ENCODE peak calls at places on chromosomes 6 and 20, in eight cellular contexts. U is thoracic aorta; Z is heart right ventricle; O is CD8-positive, alpha-beta T cell; Q is aorta; T is heart left ventricle; V is adrenal gland; P is mesendoderm. I is an unnamed sample.

GRCh38 chr20:43853174-43853803 is 61.4 kb upstream of the TOX2 start:
- DNase-seq in O (no peak), V (no peak), T (no peak), Q (no peak), Z (no peak), U (no peak), P (no peak), I (no peak)

GRCh38 chr6:72321741-72322140 is 300.1 kb upstream of the KCNQ5 start:
- DNase-seq in O (no peak), U (no peak), P (no peak), T (no peak), V (no peak), Z (no peak), Q (no peak), I (no peak)

GRCh38 chr6:43763133-43763797 is 6.7 kb upstream of the VEGFA start:
- DNase-seq in Q (no peak), O (no peak), T (no peak), Z (no peak), V (peak; percentile 7), P (no peak), U (no peak), I (no peak)

GRCh38 chr6:4672772-4673171 is 103.4 kb upstream of the CDYL start:
- DNase-seq in V (no peak), T (no peak), Z (no peak), U (no peak), O (no peak), P (no peak), Q (no peak), I (no peak)

GRCh38 chr20:13904766-13905165 is 85.6 kb downstream of the SEL1L2 start:
- DNase-seq in T (no peak), U (no peak), P (no peak), O (no peak), Z (no peak), V (no peak), Q (no peak), I (no peak)

GRCh38 chr20:57322476-57322875 is 7.1 kb upstream of the SPO11 start:
- DNase-seq in O (no peak), Q (no peak), P (no peak), V (no peak), T (no peak), U (no peak), Z (no peak), I (no peak)

GRCh38 chr20:43461894-43462293 is 4.2 kb downstream of the SRSF6 start:
- DNase-seq in Q (no peak), P (no peak), T (no peak), V (no peak), O (no peak), U (no peak), Z (no peak), I (no peak)

GRCh38 chr6:157172088-157172768 is 151.1 kb downstream of the TMEM242 start:
- DNase-seq in Z (no peak), O (no peak), Q (no peak), P (no peak), V (peak; percentile 50), T (no peak), U (no peak), I (no peak)

GRCh38 chr6:149236584-149236983 is 80.9 kb upstream of the TAB2 start:
- DNase-seq in P (no peak), U (no peak), T (no peak), V (no peak), Q (no peak), O (no peak), Z (no peak), I (no peak)

GRCh38 chr20:44497761-44498160 is 22.1 kb downstream of the TTPAL start:
- DNase-seq in U (no peak), P (no peak), T (no peak), V (no peak), O (no peak), Q (no peak), Z (no peak), I (no peak)

GRCh38 chr20:24018796-24019195 is 30.2 kb upstream of the GGTLC1 start:
- DNase-seq in Q (no peak), Z (no peak), U (no peak), V (no peak), T (no peak), O (no peak), P (peak; percentile 22), I (no peak)

GRCh38 chr6:27871919-27872633 is 40.1 kb downstream of the OR2B2 start:
- DNase-seq in O (peak; percentile 79), U (no peak), Z (peak; percentile 36), Q (peak; percentile 84), V (peak; percentile 83), T (peak; percentile 68), P (peak; percentile 98), I (peak; percentile 98)

GRCh38 chr6:7373739-7374138 is 15.8 kb downstream of the CAGE1 start:
- DNase-seq in P (no peak), U (no peak), T (no peak), Z (no peak), O (no peak), Q (no peak), V (no peak), I (peak; percentile 60)

GRCh38 chr6:10968776-10969175 is 75.3 kb downstream of the ELOVL2 start:
- DNase-seq in Z (no peak), V (no peak), U (no peak), T (no peak), Q (no peak), O (no peak), P (no peak), I (no peak)

GRCh38 chr20:10524643-10525042 is 89.5 kb downstream of the SLX4IP start:
- DNase-seq in Z (no peak), U (no peak), T (no peak), O (no peak), Q (no peak), P (peak; percentile 63), V (no peak), I (no peak)

GRCh38 chr20:38812182-38812581 is 6.7 kb downstream of the PPP1R16B start:
- DNase-seq in P (no peak), V (peak; percentile 34), Q (no peak), U (no peak), O (no peak), Z (no peak), T (no peak), I (no peak)

GRCh38 chr20:49415005-49415663 is 67.3 kb downstream of the KCNB1 start:
- DNase-seq in U (no peak), V (no peak), T (no peak), P (no peak), O (no peak), Z (no peak), Q (no peak), I (no peak)

DNA sequence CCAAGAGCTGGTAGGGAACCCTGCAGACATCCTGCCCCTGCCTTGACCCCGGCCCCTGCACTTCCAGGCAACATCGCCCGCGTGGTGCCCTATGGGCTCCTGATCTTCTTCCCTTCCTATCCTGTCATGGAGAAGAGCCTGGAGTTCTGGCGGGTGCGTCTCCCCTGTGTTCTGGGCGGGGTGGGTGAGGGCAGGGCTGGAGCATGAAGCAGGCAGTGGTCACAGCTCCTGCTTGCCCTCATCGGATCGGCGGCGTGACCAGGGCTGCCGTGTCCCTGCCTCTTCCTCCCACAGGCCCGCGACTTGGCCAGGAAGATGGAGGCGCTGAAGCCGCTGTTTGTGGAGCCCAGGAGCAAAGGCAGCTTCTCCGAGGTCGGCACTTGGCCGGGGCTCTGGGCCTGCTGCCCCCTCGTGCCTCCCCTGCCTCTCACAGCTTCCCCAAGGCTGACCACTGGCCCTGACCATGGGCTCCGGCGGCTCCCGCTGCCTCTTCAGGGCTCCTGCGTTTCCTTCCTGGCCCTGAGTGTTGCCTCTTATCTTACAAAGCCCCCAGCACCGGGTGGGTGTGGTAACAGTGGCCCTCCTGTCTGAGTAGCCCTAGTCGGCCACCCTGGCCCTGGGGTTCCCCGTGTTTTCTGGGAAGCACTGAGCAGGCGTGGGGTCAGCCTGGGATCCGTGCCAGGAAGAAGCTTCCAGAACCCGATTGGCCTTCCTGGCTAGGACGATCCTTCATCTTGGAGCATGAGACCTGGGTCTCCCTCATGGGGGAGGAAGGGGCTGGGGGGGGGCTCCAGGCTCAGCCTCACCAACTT is 8.0 kb upstream of the TNFRSF6B start:
- DNase-seq in O (no peak), T (peak; percentile 40), P (no peak), Z (no peak), V (peak; percentile 38), U (no peak), Q (peak; percentile 59), I (no peak)
- H3K27ac ChIP-seq in O (no peak overlapping the region), T (peak overlapping the region; percentile 22), P (no peak overlapping the region), Z (peak overlapping the region; percentile 95), V (no peak overlapping the region), U (peak overlapping the region; percentile 61), Q (no peak overlapping the region), I (no peak overlapping the region)

GRCh38 chr6:41641352-41641925 is 3.2 kb downstream of the MDFI start:
- DNase-seq in O (no peak), V (no peak), Q (no peak), T (no peak), Z (no peak), U (no peak), P (no peak), I (no peak)
- H3K27ac ChIP-seq in O (no peak overlapping the region), V (no peak overlapping the region), Q (no peak overlapping the region), T (no peak overlapping the region), Z (no peak overlapping the region), U (no peak overlapping the region), P (no peak overlapping the region), I (no peak overlapping the region)

GRCh38 chr6:26437550-26437949 is 2.8 kb upstream of the BTN3A3 start:
- DNase-seq in P (no peak), O (no peak), Q (no peak), U (no peak), Z (no peak), V (no peak), T (no peak), I (no peak)

GRCh38 chr6:26439151-26439550 is 1.2 kb upstream of the BTN3A3 start:
- DNase-seq in Z (no peak), T (no peak), V (no peak), P (no peak), Q (no peak), O (no peak), U (no peak), I (peak; percentile 84)

GRCh38 chr6:26438000-26438399 is 2.3 kb upstream of the BTN3A3 start:
- DNase-seq in O (no peak), Q (no peak), U (no peak), Z (no peak), V (no peak), T (no peak), P (no peak), I (no peak)

GRCh38 chr6:26440977-26441358 is 664 bp downstream of the BTN3A3 start:
- DNase-seq in V (no peak), P (no peak), T (no peak), Z (no peak), U (no peak), O (no peak), Q (no peak), I (no peak)

DNA sequence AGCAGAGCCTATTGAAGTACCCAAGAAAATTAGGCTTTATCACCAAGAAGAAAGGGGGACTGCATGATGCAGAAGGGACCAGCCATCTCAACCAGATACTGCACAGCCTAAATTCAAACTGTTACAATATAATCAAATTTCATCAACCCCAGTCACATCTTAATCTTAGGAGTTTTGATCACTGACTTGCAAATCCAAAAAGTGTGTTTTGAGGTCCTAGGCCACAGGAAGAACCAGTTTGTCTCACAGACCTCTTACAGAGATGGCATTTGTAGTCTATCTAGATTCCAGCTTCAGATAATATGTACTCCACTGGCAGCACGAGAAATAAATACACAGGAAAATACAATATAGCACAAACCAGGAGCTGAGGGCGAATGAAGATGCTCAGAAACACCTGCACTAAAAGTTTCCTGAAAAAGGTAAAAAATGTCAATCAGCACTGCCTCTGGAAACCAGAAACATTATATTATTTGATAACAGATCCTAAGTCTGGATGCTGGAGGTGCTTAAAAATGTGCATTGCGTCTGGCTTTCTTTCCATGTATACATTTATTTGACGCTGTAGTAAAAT is 665 bp upstream of the BTN3A3 start:
- DNase-seq in V (no peak), Z (no peak), O (no peak), U (no peak), Q (no peak), P (no peak), T (no peak), I (no peak)
- H3K27ac ChIP-seq in V (no peak overlapping the region), Z (peak overlapping the region; percentile 81), O (peak overlapping the region; percentile 95), U (peak overlapping the region; percentile 76), Q (no peak overlapping the region), P (no peak overlapping the region), T (peak overlapping the region; percentile 79), I (peak overlapping the region; percentile 80)

GRCh38 chr20:22797103-22797502 is 212.7 kb upstream of the FOXA2 start:
- DNase-seq in Q (no peak), O (no peak), Z (no peak), T (no peak), V (no peak), U (no peak), P (no peak), I (no peak)
- H3K27ac ChIP-seq in Q (no peak overlapping the region), O (no peak overlapping the region), Z (peak overlapping the region; percentile 63), T (no peak overlapping the region), V (no peak overlapping the region), U (no peak overlapping the region), P (no peak overlapping the region), I (no peak overlapping the region)